ENCODE peak calls at places on chromosomes 1 and 21, in eight cellular contexts. One of them, this sample, is unnamed.

GRCh38 chr1:14421977-14422609 is 176.4 kb upstream of the KAZN start:
- DNase-seq in K562: peak; percentile 35
- DNase-seq in esophagus muscularis mucosa: no peak
- DNase-seq in stomach: no peak
- DNase-seq in GM12878: no peak
- DNase-seq in transverse colon: no peak
- DNase-seq in sigmoid colon: no peak
- DNase-seq in HepG2: no peak
- DNase-seq in this sample: no peak

GRCh38 chr21:27024971-27025370 is 58.1 kb upstream of the ADAMTS5 start:
- DNase-seq in GM12878: no peak
- DNase-seq in HepG2: no peak
- DNase-seq in transverse colon: no peak
- DNase-seq in sigmoid colon: no peak
- DNase-seq in esophagus muscularis mucosa: no peak
- DNase-seq in K562: no peak
- DNase-seq in stomach: no peak
- DNase-seq in this sample: no peak

GRCh38 chr1:40795811-40796586 is 12.4 kb downstream of the KCNQ4 start:
- DNase-seq in stomach: no peak
- DNase-seq in transverse colon: no peak
- DNase-seq in GM12878: no peak
- DNase-seq in HepG2: no peak
- DNase-seq in esophagus muscularis mucosa: no peak
- DNase-seq in K562: no peak
- DNase-seq in sigmoid colon: no peak
- DNase-seq in this sample: no peak

GRCh38 chr21:42636535-42636914 is 16.9 kb upstream of the PDE9A start:
- DNase-seq in stomach: no peak
- DNase-seq in GM12878: no peak
- DNase-seq in transverse colon: no peak
- DNase-seq in esophagus muscularis mucosa: no peak
- DNase-seq in HepG2: no peak
- DNase-seq in K562: no peak
- DNase-seq in sigmoid colon: no peak
- DNase-seq in this sample: no peak

GRCh38 chr1:161484613-161485012 is 20.6 kb upstream of the FCGR2A start:
- DNase-seq in HepG2: no peak
- DNase-seq in transverse colon: no peak
- DNase-seq in esophagus muscularis mucosa: no peak
- DNase-seq in K562: peak; percentile 29
- DNase-seq in sigmoid colon: no peak
- DNase-seq in GM12878: no peak
- DNase-seq in stomach: no peak
- DNase-seq in this sample: no peak

GRCh38 chr1:8373547-8374270 is 55.8 kb downstream of the SLC45A1 start:
- DNase-seq in esophagus muscularis mucosa: peak; percentile 95
- DNase-seq in transverse colon: peak; percentile 57
- DNase-seq in HepG2: no peak
- DNase-seq in GM12878: no peak
- DNase-seq in K562: no peak
- DNase-seq in sigmoid colon: peak; percentile 95
- DNase-seq in stomach: peak; percentile 71
- DNase-seq in this sample: no peak

GRCh38 chr1:85911742-85912141 is 203.5 kb upstream of the ZNHIT6 start:
- DNase-seq in sigmoid colon: no peak
- DNase-seq in stomach: no peak
- DNase-seq in transverse colon: no peak
- DNase-seq in esophagus muscularis mucosa: no peak
- DNase-seq in HepG2: no peak
- DNase-seq in K562: no peak
- DNase-seq in GM12878: no peak
- DNase-seq in this sample: no peak

GRCh38 chr1:41361495-41362356 is 492 bp downstream of the FOXO6 start:
- DNase-seq in transverse colon: no peak
- DNase-seq in K562: peak; percentile 69
- DNase-seq in GM12878: no peak
- DNase-seq in esophagus muscularis mucosa: no peak
- DNase-seq in sigmoid colon: no peak
- DNase-seq in stomach: no peak
- DNase-seq in HepG2: no peak
- DNase-seq in this sample: no peak

GRCh38 chr1:228873714-228874113 is 138.4 kb downstream of the RHOU start:
- DNase-seq in stomach: no peak
- DNase-seq in HepG2: no peak
- DNase-seq in K562: no peak
- DNase-seq in esophagus muscularis mucosa: no peak
- DNase-seq in sigmoid colon: no peak
- DNase-seq in GM12878: no peak
- DNase-seq in transverse colon: no peak
- DNase-seq in this sample: no peak

GRCh38 chr1:206582537-206583460 is 29.5 kb downstream of the EIF2D start:
- DNase-seq in HepG2: no peak
- DNase-seq in sigmoid colon: no peak
- DNase-seq in GM12878: no peak
- DNase-seq in transverse colon: no peak
- DNase-seq in esophagus muscularis mucosa: no peak
- DNase-seq in stomach: no peak
- DNase-seq in K562: no peak
- DNase-seq in this sample: no peak

GRCh38 chr1:154441241-154441888 is 36.2 kb downstream of the IL6R start:
- DNase-seq in HepG2: no peak
- DNase-seq in transverse colon: no peak
- DNase-seq in sigmoid colon: no peak
- DNase-seq in esophagus muscularis mucosa: no peak
- DNase-seq in K562: no peak
- DNase-seq in stomach: no peak
- DNase-seq in GM12878: no peak
- DNase-seq in this sample: no peak

GRCh38 chr1:154442006-154442740 is 37.0 kb downstream of the IL6R start:
- DNase-seq in HepG2: no peak
- DNase-seq in sigmoid colon: no peak
- DNase-seq in K562: peak; percentile 70
- DNase-seq in GM12878: no peak
- DNase-seq in transverse colon: no peak
- DNase-seq in stomach: no peak
- DNase-seq in esophagus muscularis mucosa: no peak
- DNase-seq in this sample: no peak

GRCh38 chr1:154446292-154446691 is 41.1 kb downstream of the IL6R start:
- DNase-seq in transverse colon: no peak
- DNase-seq in HepG2: no peak
- DNase-seq in esophagus muscularis mucosa: no peak
- DNase-seq in K562: no peak
- DNase-seq in stomach: no peak
- DNase-seq in GM12878: no peak
- DNase-seq in sigmoid colon: peak; percentile 80
- DNase-seq in this sample: peak; percentile 78

GRCh38 chr1:154445040-154445472 is 39.9 kb downstream of the IL6R start:
- DNase-seq in transverse colon: no peak
- DNase-seq in HepG2: no peak
- DNase-seq in K562: no peak
- DNase-seq in GM12878: peak; percentile 59
- DNase-seq in stomach: no peak
- DNase-seq in sigmoid colon: no peak
- DNase-seq in esophagus muscularis mucosa: no peak
- DNase-seq in this sample: no peak

DNA sequence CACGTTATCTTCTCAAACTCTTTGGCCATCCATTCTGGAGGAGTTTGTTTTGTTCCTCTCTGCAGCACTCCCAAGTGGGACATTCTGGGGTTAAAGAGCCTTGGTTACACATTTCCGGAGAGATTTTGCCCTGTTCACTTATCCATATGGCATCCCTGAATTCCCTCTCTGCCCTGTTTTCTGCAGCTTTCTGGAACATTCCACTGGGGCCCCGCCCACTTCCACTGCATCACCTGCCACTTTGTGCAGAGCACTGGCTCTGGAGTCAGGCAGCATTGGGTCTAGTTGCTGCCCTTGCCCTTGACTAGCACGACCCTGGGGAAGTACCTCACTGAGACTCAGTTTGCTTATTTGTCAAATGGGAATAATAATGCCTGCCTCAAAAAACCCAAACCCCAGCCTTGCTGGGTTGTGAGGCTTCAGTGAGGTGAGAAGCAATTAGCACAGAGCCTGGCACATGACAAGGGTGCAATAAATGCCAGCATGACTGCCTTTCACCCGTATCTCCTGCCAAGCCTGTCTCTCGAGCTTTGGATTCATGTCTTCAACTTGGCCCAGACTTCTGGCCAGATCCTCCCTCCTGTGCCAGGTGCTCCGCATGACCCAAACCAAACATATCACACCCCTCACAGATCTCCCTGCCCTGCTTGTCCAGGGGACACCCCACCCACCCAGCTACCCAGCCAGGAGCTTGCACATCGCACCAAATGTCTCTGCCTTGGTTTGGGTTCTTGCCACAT is 38.3 kb downstream of the IL6R start:
- DNase-seq in GM12878: no peak
- DNase-seq in stomach: no peak
- DNase-seq in esophagus muscularis mucosa: no peak
- DNase-seq in sigmoid colon: no peak
- DNase-seq in K562: no peak
- DNase-seq in transverse colon: peak; percentile 44
- DNase-seq in HepG2: no peak
- DNase-seq in this sample: no peak
- TF ChIP-seq EP300 in GM12878: no peak
- TF ChIP-seq EP300 in stomach: no peak
- TF ChIP-seq EP300 in esophagus muscularis mucosa: no peak
- TF ChIP-seq EP300 in sigmoid colon: no peak
- TF ChIP-seq EP300 in K562: no peak
- TF ChIP-seq EP300 in transverse colon: no peak
- TF ChIP-seq EP300 in HepG2: no peak
- TF ChIP-seq EP300 in this sample: no peak

DNA sequence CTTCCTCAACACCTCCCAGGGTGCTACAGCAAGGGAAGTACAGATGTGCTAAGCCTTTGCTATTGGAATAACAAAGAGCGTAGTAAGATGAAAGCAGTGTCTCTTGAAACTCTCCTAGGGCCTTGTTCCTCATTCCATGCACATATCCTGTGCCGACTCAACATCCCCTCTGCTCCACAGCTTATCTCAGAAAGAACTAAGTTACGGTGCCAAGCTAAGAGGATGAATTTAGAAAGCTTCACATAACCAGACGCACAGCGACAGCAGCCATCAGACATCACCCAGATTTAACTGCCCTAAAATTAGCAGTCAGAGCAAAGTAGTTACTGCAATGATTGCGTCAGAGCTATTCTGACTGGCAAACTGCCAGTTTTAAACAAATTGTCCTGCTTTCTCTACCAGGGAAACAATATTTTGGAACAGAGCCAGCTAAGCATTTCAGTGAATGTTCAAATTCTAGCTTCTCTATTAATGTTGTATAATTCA is 9.5 kb downstream of the SIPA1L2 start:
- DNase-seq in K562: no peak
- DNase-seq in HepG2: no peak
- DNase-seq in transverse colon: peak; percentile 66
- DNase-seq in sigmoid colon: peak; percentile 85
- DNase-seq in esophagus muscularis mucosa: no peak
- DNase-seq in stomach: no peak
- DNase-seq in GM12878: no peak
- DNase-seq in this sample: no peak
- TF ChIP-seq POLR2AphosphoS5 in K562: no peak
- TF ChIP-seq POLR2AphosphoS5 in HepG2: no peak
- TF ChIP-seq POLR2AphosphoS5 in transverse colon: peak; percentile 76
- TF ChIP-seq POLR2AphosphoS5 in sigmoid colon: peak; percentile 73
- TF ChIP-seq POLR2AphosphoS5 in esophagus muscularis mucosa: peak; percentile 85
- TF ChIP-seq POLR2AphosphoS5 in stomach: peak; percentile 77
- TF ChIP-seq POLR2AphosphoS5 in GM12878: no peak
- TF ChIP-seq POLR2AphosphoS5 in this sample: peak; percentile 43

GRCh38 chr1:12527564-12527963 is 90.4 kb downstream of the DHRS3 start:
- DNase-seq in sigmoid colon: peak; percentile 58
- DNase-seq in K562: no peak
- DNase-seq in esophagus muscularis mucosa: no peak
- DNase-seq in GM12878: no peak
- DNase-seq in stomach: peak; percentile 86
- DNase-seq in HepG2: no peak
- DNase-seq in transverse colon: no peak
- DNase-seq in this sample: no peak

GRCh38 chr1:12525311-12526181 is 92.5 kb downstream of the DHRS3 start:
- DNase-seq in HepG2: peak; percentile 95
- DNase-seq in stomach: peak; percentile 69
- DNase-seq in GM12878: no peak
- DNase-seq in K562: no peak
- DNase-seq in sigmoid colon: peak; percentile 85
- DNase-seq in esophagus muscularis mucosa: no peak
- DNase-seq in transverse colon: peak; percentile 72
- DNase-seq in this sample: peak; percentile 84

GRCh38 chr1:12529640-12530174 is 88.3 kb downstream of the DHRS3 start:
- DNase-seq in stomach: no peak
- DNase-seq in K562: no peak
- DNase-seq in transverse colon: no peak
- DNase-seq in sigmoid colon: no peak
- DNase-seq in GM12878: no peak
- DNase-seq in esophagus muscularis mucosa: no peak
- DNase-seq in HepG2: no peak
- DNase-seq in this sample: no peak

GRCh38 chr1:12530462-12531168 is 87.4 kb downstream of the DHRS3 start:
- DNase-seq in stomach: no peak
- DNase-seq in GM12878: no peak
- DNase-seq in K562: no peak
- DNase-seq in transverse colon: no peak
- DNase-seq in HepG2: no peak
- DNase-seq in esophagus muscularis mucosa: no peak
- DNase-seq in sigmoid colon: peak; percentile 18
- DNase-seq in this sample: no peak

DNA sequence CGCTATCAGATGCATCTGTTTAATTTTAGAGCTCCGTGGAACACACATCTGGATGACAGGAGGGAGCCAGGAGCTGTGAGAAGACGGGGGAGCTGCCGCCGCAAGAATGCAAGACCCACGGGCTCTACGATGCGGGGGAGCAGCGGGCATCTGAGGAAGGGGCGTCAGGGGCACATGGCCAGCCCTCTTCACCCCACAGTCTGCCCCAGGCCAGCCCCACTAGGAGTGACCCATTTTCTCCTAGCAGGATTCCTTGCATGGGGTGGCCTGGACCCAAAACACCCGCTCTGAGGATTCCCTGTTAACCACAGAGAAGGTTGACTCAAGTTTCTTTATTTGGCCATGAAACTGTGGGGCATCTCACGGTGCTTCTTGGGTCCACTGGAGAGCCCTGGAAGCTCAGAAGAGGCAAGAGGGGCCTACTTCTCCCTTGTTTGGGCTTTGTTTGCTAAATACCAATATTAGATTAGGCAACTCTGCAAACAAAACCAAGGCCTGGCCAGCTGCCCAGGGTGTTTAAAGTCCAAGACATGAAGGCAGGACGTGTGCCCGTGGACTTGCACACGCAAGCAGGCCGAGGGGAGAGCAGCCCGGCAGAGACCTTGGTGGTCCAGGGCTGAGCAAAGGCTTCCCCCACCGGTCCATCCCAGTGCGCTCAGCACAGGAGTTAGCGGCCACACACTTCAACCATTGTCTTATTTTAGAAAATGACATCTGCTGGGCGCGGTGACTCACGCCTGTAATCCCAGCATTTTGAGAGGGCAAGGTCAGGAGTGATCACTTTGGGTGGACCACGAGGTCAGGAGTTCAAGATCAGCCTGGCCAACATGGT is 89.8 kb downstream of the DHRS3 start:
- DNase-seq in HepG2: peak; percentile 98
- DNase-seq in esophagus muscularis mucosa: no peak
- DNase-seq in transverse colon: peak; percentile 93
- DNase-seq in stomach: peak; percentile 99
- DNase-seq in sigmoid colon: peak; percentile 83
- DNase-seq in K562: peak; percentile 63
- DNase-seq in GM12878: no peak
- DNase-seq in this sample: peak; percentile 89
- TF ChIP-seq EP300 in HepG2: peak; percentile 96
- TF ChIP-seq EP300 in esophagus muscularis mucosa: no peak
- TF ChIP-seq EP300 in transverse colon: no peak
- TF ChIP-seq EP300 in stomach: no peak
- TF ChIP-seq EP300 in sigmoid colon: no peak
- TF ChIP-seq EP300 in K562: peak; percentile 44
- TF ChIP-seq EP300 in GM12878: no peak
- TF ChIP-seq EP300 in this sample: no peak

GRCh38 chr1:156149374-156150106 is 3.8 kb upstream of the SEMA4A start:
- DNase-seq in esophagus muscularis mucosa: no peak
- DNase-seq in transverse colon: peak; percentile 58
- DNase-seq in K562: peak; percentile 57
- DNase-seq in sigmoid colon: no peak
- DNase-seq in stomach: no peak
- DNase-seq in GM12878: peak; percentile 79
- DNase-seq in HepG2: no peak
- DNase-seq in this sample: no peak
- TF ChIP-seq POLR2AphosphoS5 in esophagus muscularis mucosa: no peak
- TF ChIP-seq POLR2AphosphoS5 in transverse colon: no peak
- TF ChIP-seq POLR2AphosphoS5 in K562: no peak
- TF ChIP-seq POLR2AphosphoS5 in sigmoid colon: no peak
- TF ChIP-seq POLR2AphosphoS5 in stomach: no peak
- TF ChIP-seq POLR2AphosphoS5 in GM12878: peak; percentile 65
- TF ChIP-seq POLR2AphosphoS5 in HepG2: no peak
- TF ChIP-seq POLR2AphosphoS5 in this sample: no peak